ENCODE peak calls at places on chromosomes 11 and 22, in six cellular contexts. S is body of pancreas, O is GM10248, E is kidney epithelial cell, W is MCF 10A, V is fibroblast of lung. G is an unnamed sample.

GRCh38 chr11:10518123-10518522 is 22.9 kb downstream of the RNF141 start:
- DNase-seq in S (no peak), E (no peak), O (no peak), W (no peak), V (no peak), G (no peak)

GRCh38 chr11:34671946-34672345 is 51.1 kb downstream of the EHF start:
- DNase-seq in S (no peak), O (no peak), W (no peak), V (no peak), E (no peak), G (no peak)

GRCh38 chr22:36136475-36136874 is 24.1 kb downstream of the APOL3 start:
- DNase-seq in S (no peak), V (peak), W (peak), O (no peak), E (no peak), G (no peak)

GRCh38 chr22:39292561-39293074 is 26.8 kb downstream of the RPL3 start:
- DNase-seq in W (peak), O (no peak), V (peak), S (peak), E (peak), G (no peak)

GRCh38 chr22:37894939-37895670 is 11.0 kb upstream of the MICALL1 start:
- DNase-seq in E (no peak), O (no peak), W (no peak), V (no peak), S (no peak), G (peak)

GRCh38 chr22:31084811-31085492 is 3.8 kb downstream of the SMTN start:
- DNase-seq in S (peak), E (no peak), V (peak), O (peak), W (peak), G (peak)

GRCh38 chr22:36510384-36510783 is 3.5 kb upstream of the FOXRED2 start:
- DNase-seq in E (no peak), V (no peak), S (no peak), O (no peak), W (no peak), G (no peak)

GRCh38 chr22:35209203-35209602 is 48.1 kb upstream of the HMGXB4 start:
- DNase-seq in V (no peak), E (no peak), W (no peak), S (no peak), O (no peak), G (no peak)

GRCh38 chr22:47607486-47607885 is 845.0 kb downstream of the TBC1D22A start:
- DNase-seq in S (no peak), V (no peak), O (no peak), W (no peak), E (no peak), G (no peak)

GRCh38 chr11:46969379-46969778 is 32.8 kb downstream of the CSTPP1 start:
- DNase-seq in S (no peak), O (no peak), E (no peak), V (no peak), W (no peak), G (no peak)

GRCh38 chr22:38069372-38070249 is 12.4 kb downstream of the PICK1 start:
- DNase-seq in O (no peak), S (no peak), E (no peak), W (no peak), V (peak), G (no peak)

GRCh38 chr11:110366234-110366633 is 63.5 kb upstream of the FDX1 start:
- DNase-seq in E (no peak), W (peak), O (no peak), V (peak), S (peak), G (no peak)

GRCh38 chr11:34068098-34068497 is 16.6 kb downstream of the CAPRIN1 start:
- DNase-seq in O (no peak), V (peak), E (no peak), W (peak), S (no peak), G (no peak)

GRCh38 chr11:125994509-125994908 is 48.7 kb downstream of the VSIG10L2 start:
- DNase-seq in E (no peak), W (no peak), V (no peak), S (no peak), O (no peak), G (no peak)

GRCh38 chr11:120062561-120062930 is 75.4 kb downstream of the TRIM29 start:
- DNase-seq in V (no peak), S (no peak), W (no peak), E (no peak), O (no peak), G (no peak)

GRCh38 chr22:19579113-19579811 is 55.1 kb upstream of the CLDN5 start:
- DNase-seq in V (no peak), O (no peak), S (no peak), E (no peak), W (no peak), G (no peak)

GRCh38 chr22:50436841-50437341 is 37.9 kb downstream of the SBF1 start:
- DNase-seq in W (no peak), V (no peak), O (no peak), S (peak), E (no peak), G (no peak)

GRCh38 chr11:71251761-71252433 is 480 bp downstream of the SHANK2 start:
- DNase-seq in S (peak), O (peak), W (no peak), V (no peak), E (no peak), G (peak)

GRCh38 chr22:49884503-49885260 is 31.0 kb downstream of the ZBED4 start:
- DNase-seq in W (no peak), V (no peak), S (no peak), O (no peak), E (no peak), G (no peak)

GRCh38 chr11:15158351-15159015 is 43.8 kb downstream of the INSC start:
- DNase-seq in O (no peak), W (peak), S (no peak), V (peak), E (no peak), G (no peak)

GRCh38 chr11:11373934-11374333 is 20.9 kb upstream of the CSNK2A3 start:
- DNase-seq in V (no peak), E (no peak), O (no peak), S (no peak), W (no peak), G (no peak)

GRCh38 chr11:10856689-10857603 is 907 bp downstream of the ZBED5 start:
- DNase-seq in S (peak), O (peak), W (peak), V (peak), E (no peak), G (peak)

GRCh38 chr22:26170112-26170492 is 840 bp downstream of the SEZ6L start:
- DNase-seq in E (no peak), S (no peak), O (peak), W (no peak), V (no peak), G (no peak)

GRCh38 chr22:26168934-26169311 is 339 bp upstream of the SEZ6L start:
- DNase-seq in V (peak), O (no peak), W (no peak), E (no peak), S (no peak), G (no peak)

GRCh38 chr22:26169312-26170111 is at the start of gene SEZ6L:
- DNase-seq in E (no peak), S (peak), O (peak), W (no peak), V (peak), G (peak)

GRCh38 chr22:26172389-26172990 is 3.2 kb downstream of the SEZ6L start:
- DNase-seq in W (peak), S (peak), O (peak), V (peak), E (no peak), G (peak)

GRCh38 chr22:26170795-26171194 is 1.5 kb downstream of the SEZ6L start:
- DNase-seq in S (peak), E (no peak), W (no peak), V (no peak), O (no peak), G (peak)
- TF ChIP-seq CTCF in S (no peak), E (no peak), W (no peak), V (no peak), O (no peak), G (no peak)

DNA sequence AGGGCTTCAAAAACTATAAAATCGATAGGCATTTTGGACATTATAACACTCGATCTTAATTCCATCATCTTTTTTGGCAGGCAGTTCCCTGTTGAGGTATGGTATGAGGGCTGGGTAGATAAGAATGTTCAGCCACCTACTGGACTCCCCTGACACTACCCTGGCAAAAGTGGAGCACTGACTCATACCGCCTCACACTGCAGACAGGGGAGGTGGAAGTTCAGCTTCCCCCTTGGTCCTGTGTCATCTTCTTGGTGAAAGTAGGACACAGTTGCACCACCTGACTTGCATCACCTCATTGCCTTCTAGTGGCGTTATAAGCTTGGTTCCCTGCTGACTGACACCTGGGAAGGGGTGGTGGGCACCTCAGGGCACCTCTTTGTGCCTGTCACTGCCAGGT is 30.4 kb downstream of the PAAF1 start:
- DNase-seq in S (no peak), V (peak), O (no peak), E (no peak), W (peak), G (no peak)
- TF ChIP-seq CTCF in S (no peak), V (peak), O (no peak), E (peak), W (no peak), G (no peak)

GRCh38 chr11:56089697-56090096 is 3.4 kb upstream of the OR8I2 start:
- DNase-seq in W (no peak), O (no peak), V (no peak), E (no peak), S (no peak), G (no peak)
- TF ChIP-seq CTCF in W (peak), O (no peak), V (no peak), E (no peak), S (no peak), G (peak)

GRCh38 chr11:130775306-130776043 is 140.8 kb downstream of the SNX19 start:
- DNase-seq in S (no peak), V (peak), O (no peak), E (no peak), W (peak), G (no peak)

GRCh38 chr11:130773436-130773835 is 142.8 kb downstream of the SNX19 start:
- DNase-seq in W (no peak), S (no peak), O (no peak), E (no peak), V (no peak), G (no peak)

GRCh38 chr11:130774703-130775102 is 141.6 kb downstream of the SNX19 start:
- DNase-seq in W (peak), E (no peak), O (no peak), V (no peak), S (peak), G (no peak)

GRCh38 chr11:130778026-130778425 is 138.3 kb downstream of the SNX19 start:
- DNase-seq in V (no peak), O (no peak), E (no peak), S (no peak), W (no peak), G (no peak)

DNA sequence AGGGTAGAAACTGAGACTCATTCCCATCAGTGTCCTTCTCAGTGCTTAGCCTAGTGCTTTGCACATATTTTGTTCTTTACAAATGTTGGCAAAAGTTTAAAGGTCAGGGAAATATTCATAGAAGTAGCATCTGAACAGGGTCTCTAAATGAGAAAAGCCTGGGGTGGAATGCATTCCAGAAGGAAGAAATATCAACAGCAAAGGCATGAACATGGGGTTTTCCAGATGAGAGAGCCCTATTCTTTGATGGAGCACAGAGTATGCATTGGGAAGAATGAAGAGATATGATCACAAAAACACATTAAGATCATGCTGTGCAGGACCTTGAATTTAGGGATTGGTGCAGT is 140.3 kb downstream of the SNX19 start:
- DNase-seq in O (no peak), W (no peak), E (no peak), S (no peak), V (peak), G (no peak)
- TF ChIP-seq CTCF in O (no peak), W (no peak), E (no peak), S (no peak), V (no peak), G (no peak)

GRCh38 chr22:17836977-17837742 is 62.9 kb upstream of the BID start:
- DNase-seq in W (no peak), V (no peak), E (no peak), O (no peak), S (peak), G (no peak)
- TF ChIP-seq CTCF in W (no peak), V (no peak), E (peak), O (no peak), S (no peak), G (no peak)